ENCODE peak calls at places on chromosomes 13 and 19, in five cellular contexts. F is globus pallidus, L is lung, H is sciatic nerve, W is GOT3. O is an unnamed sample.

GRCh38 chr13:50292082-50292481 is 276.8 kb downstream of the KCNRG start:
- DNase-seq in F (no peak), W (no peak), H (no peak), L (no peak), O (no peak)

GRCh38 chr19:34096020-34096915 is 76.0 kb upstream of the LSM14A start:
- DNase-seq in F (peak; percentile 49), H (no peak), W (no peak), L (no peak), O (no peak)

GRCh38 chr13:50951366-50951765 is 41.8 kb downstream of the RNASEH2B start:
- DNase-seq in L (no peak), F (no peak), W (no peak), H (no peak), O (no peak)

GRCh38 chr19:711224-711623 is 2.5 kb downstream of the PALM start:
- DNase-seq in L (no peak), F (no peak), W (no peak), H (no peak), O (no peak)

GRCh38 chr13:39374741-39375189 is 228.2 kb downstream of the LHFPL6 start:
- DNase-seq in F (no peak), L (no peak), H (no peak), W (no peak), O (no peak)

GRCh38 chr13:29270536-29271045 is 324.9 kb downstream of the SLC7A1 start:
- DNase-seq in F (no peak), W (no peak), L (no peak), H (no peak), O (no peak)

GRCh38 chr19:42436006-42436405 is 6.7 kb downstream of the CXCL17 start:
- DNase-seq in W (no peak), L (peak; percentile 65), H (no peak), F (no peak), O (no peak)

GRCh38 chr13:113804703-113805430 is 45.8 kb downstream of the TMEM255B start:
- DNase-seq in F (no peak), W (no peak), H (peak; percentile 56), L (no peak), O (peak; percentile 54)